ENCODE peak calls at places on chromosomes 12 and 14, in four cellular contexts. J is SK-N-SH, D is HCT116, Q is H1. S is an unnamed sample.

GRCh38 chr12:55009171-55009570 is 10.6 kb upstream of the NEUROD4 start:
- DNase-seq in Q (no peak), J (no peak), D (no peak), S (no peak)

GRCh38 chr14:73503648-73504047 is 12.9 kb downstream of the RIOX1 start:
- DNase-seq in D (no peak), J (no peak), Q (no peak), S (no peak)

GRCh38 chr12:131845121-131845520 is 16.9 kb downstream of the MMP17 start:
- DNase-seq in D (no peak), J (no peak), Q (no peak), S (no peak)

GRCh38 chr14:68762944-68763831 is 29.7 kb downstream of the ZFP36L1 start:
- DNase-seq in Q (no peak), J (peak), D (no peak), S (no peak)

GRCh38 chr14:33393895-33394405 is 455.3 kb downstream of the NPAS3 start:
- DNase-seq in D (no peak), J (no peak), Q (no peak), S (no peak)

GRCh38 chr14:64721899-64722298 is 17.7 kb downstream of the PLEKHG3 start:
- DNase-seq in D (no peak), J (no peak), Q (no peak), S (no peak)

GRCh38 chr14:21268612-21269251 is 510 bp downstream of the HNRNPC start:
- DNase-seq in D (peak), Q (no peak), J (no peak), S (no peak)

GRCh38 chr12:8065991-8066594 is at the start of gene C3AR1:
- DNase-seq in J (no peak), Q (no peak), D (no peak), S (no peak)

GRCh38 chr12:105451211-105451610 is 120.7 kb downstream of the C12orf75 start:
- DNase-seq in Q (no peak), J (no peak), D (no peak), S (no peak)

GRCh38 chr12:131946757-131947156 is 3.0 kb upstream of the EP400 start:
- DNase-seq in D (no peak), Q (no peak), J (no peak), S (no peak)

GRCh38 chr12:64580681-64581080 is 29.6 kb upstream of the RASSF3 start:
- DNase-seq in D (no peak), J (no peak), Q (no peak), S (no peak)

GRCh38 chr14:68684466-68685418 is 108.1 kb downstream of the ZFP36L1 start:
- DNase-seq in Q (no peak), J (no peak), D (no peak), S (no peak)

GRCh38 chr14:56081139-56081538 is 37.1 kb upstream of the PELI2 start:
- DNase-seq in Q (no peak), D (no peak), J (no peak), S (no peak)

GRCh38 chr14:32121948-32122347 is 44.8 kb downstream of the ARHGAP5 start:
- DNase-seq in J (no peak), Q (no peak), D (no peak), S (no peak)

GRCh38 chr12:10562306-10562933 is 51.0 kb downstream of the MAGOHB start:
- DNase-seq in Q (no peak), J (peak), D (peak), S (peak)

GRCh38 chr12:27478949-27479348 is 32.4 kb downstream of the SMCO2 start:
- DNase-seq in J (no peak), Q (no peak), D (no peak), S (no peak)

GRCh38 chr14:58955294-58955821 is 233.1 kb upstream of the DAAM1 start:
- DNase-seq in Q (no peak), D (no peak), J (no peak), S (no peak)

GRCh38 chr14:79256311-79256879 is 954.9 kb downstream of the DIO2 start:
- DNase-seq in Q (no peak), D (no peak), J (no peak), S (no peak)

GRCh38 chr14:50762001-50762930 is 68.7 kb downstream of the NIN start:
- DNase-seq in D (no peak), J (no peak), Q (no peak), S (no peak)
- TF ChIP-seq JUND in D (no peak), J (peak), Q (no peak), S (no peak)

DNA sequence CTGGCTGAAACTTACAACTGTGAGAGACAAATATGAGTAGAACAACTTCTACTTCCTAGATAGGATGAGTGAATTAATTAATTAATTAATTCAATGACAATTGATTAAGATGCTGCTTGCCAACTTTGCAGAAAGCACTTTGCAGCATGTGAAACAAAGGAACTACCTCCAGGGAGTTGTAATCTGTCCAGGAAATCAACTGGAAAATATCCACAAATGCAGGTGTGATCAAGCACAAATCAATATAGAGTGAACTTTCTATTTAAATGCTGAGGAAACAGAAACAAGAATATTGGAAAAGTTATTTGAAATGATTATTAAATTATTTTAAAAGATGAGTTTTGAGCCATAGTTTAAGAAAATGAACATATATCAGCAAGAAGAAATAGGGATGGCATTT is 163.9 kb upstream of the ARID2 start:
- DNase-seq in D (no peak), J (no peak), Q (no peak), S (no peak)
- TF ChIP-seq JUND in D (no peak), J (no peak), Q (no peak), S (no peak)

GRCh38 chr12:122641976-122642375 is 61.2 kb downstream of the HCAR2 start:
- DNase-seq in D (no peak), J (no peak), Q (no peak), S (no peak)
- TF ChIP-seq JUND in D (no peak), J (no peak), Q (no peak), S (no peak)

GRCh38 chr14:99230271-99231141 is 41.5 kb downstream of the BCL11B start:
- DNase-seq in J (no peak), D (no peak), Q (no peak), S (peak)
- TF ChIP-seq JUND in J (no peak), D (no peak), Q (no peak), S (no peak)

GRCh38 chr12:32995623-32996022 is 99.0 kb upstream of the PKP2 start:
- DNase-seq in J (no peak), Q (no peak), D (no peak), S (no peak)
- TF ChIP-seq JUND in J (no peak), Q (no peak), D (no peak), S (no peak)

GRCh38 chr12:57512665-57513064 is 7.6 kb downstream of the DDIT3 start:
- DNase-seq in D (no peak), Q (no peak), J (no peak), S (no peak)
- TF ChIP-seq JUND in D (no peak), Q (no peak), J (no peak), S (no peak)

GRCh38 chr14:96624661-96625435 is 122.7 kb downstream of the PAPOLA start:
- DNase-seq in J (no peak), Q (no peak), D (no peak), S (no peak)
- TF ChIP-seq JUND in J (no peak), Q (no peak), D (no peak), S (no peak)

GRCh38 chr14:103854017-103854808 is 6.8 kb upstream of the PPP1R13B start:
- DNase-seq in Q (no peak), J (no peak), D (no peak), S (no peak)

GRCh38 chr14:103855734-103856095 is 8.3 kb upstream of the PPP1R13B start:
- DNase-seq in D (no peak), Q (no peak), J (no peak), S (no peak)

GRCh38 chr14:103856105-103856504 is 8.7 kb upstream of the PPP1R13B start:
- DNase-seq in D (no peak), J (no peak), Q (no peak), S (no peak)

GRCh38 chr14:103857256-103857655 is 9.9 kb upstream of the PPP1R13B start:
- DNase-seq in J (no peak), D (no peak), Q (no peak), S (no peak)

GRCh38 chr14:103854822-103855733 is 7.7 kb upstream of the PPP1R13B start:
- DNase-seq in J (peak), D (no peak), Q (no peak), S (peak)
- TF ChIP-seq JUND in J (no peak), D (no peak), Q (no peak), S (no peak)

S was measured in T47D.